ENCODE peak calls at places on chromosomes 12 and 14, in ten cellular contexts. One of them, this sample, is unnamed.

GRCh38 chr12:67648306-67649164 is at the start of gene DYRK2:
- DNase-seq in GM19239: peak
- DNase-seq in amniotic stem cell: peak
- DNase-seq in right cardiac atrium: peak
- DNase-seq in activated naive CD8-positive, alpha-beta T cell treated with anti-CD3 and anti-CD28 coated beads for 36 hours: peak
- DNase-seq in HuH-7: peak
- DNase-seq in ELF-1: peak
- DNase-seq in anterior cingulate cortex: peak
- DNase-seq in AG08396: peak
- DNase-seq in EL: peak
- DNase-seq in this sample: peak

GRCh38 chr12:6915023-6915788 is 826 bp downstream of the ENO2 start:
- DNase-seq in GM19239: no peak
- DNase-seq in amniotic stem cell: no peak
- DNase-seq in right cardiac atrium: no peak
- DNase-seq in activated naive CD8-positive, alpha-beta T cell treated with anti-CD3 and anti-CD28 coated beads for 36 hours: no peak
- DNase-seq in HuH-7: no peak
- DNase-seq in ELF-1: peak
- DNase-seq in anterior cingulate cortex: no peak
- DNase-seq in AG08396: no peak
- DNase-seq in EL: peak
- DNase-seq in this sample: no peak

GRCh38 chr14:76761198-76761848 is at the start of gene VASH1:
- DNase-seq in GM19239: peak
- DNase-seq in amniotic stem cell: peak
- DNase-seq in right cardiac atrium: peak
- DNase-seq in activated naive CD8-positive, alpha-beta T cell treated with anti-CD3 and anti-CD28 coated beads for 36 hours: peak
- DNase-seq in HuH-7: no peak
- DNase-seq in ELF-1: peak
- DNase-seq in anterior cingulate cortex: peak
- DNase-seq in AG08396: peak
- DNase-seq in EL: peak
- DNase-seq in this sample: peak

GRCh38 chr14:59189281-59189821 is 884 bp downstream of the DAAM1 start:
- DNase-seq in GM19239: no peak
- DNase-seq in amniotic stem cell: no peak
- DNase-seq in right cardiac atrium: peak
- DNase-seq in activated naive CD8-positive, alpha-beta T cell treated with anti-CD3 and anti-CD28 coated beads for 36 hours: peak
- DNase-seq in HuH-7: no peak
- DNase-seq in ELF-1: peak
- DNase-seq in anterior cingulate cortex: no peak
- DNase-seq in AG08396: peak
- DNase-seq in EL: peak
- DNase-seq in this sample: peak

GRCh38 chr14:90517431-90517841 is 120.6 kb downstream of the CALM1 start:
- DNase-seq in GM19239: no peak
- DNase-seq in amniotic stem cell: no peak
- DNase-seq in right cardiac atrium: peak
- DNase-seq in activated naive CD8-positive, alpha-beta T cell treated with anti-CD3 and anti-CD28 coated beads for 36 hours: no peak
- DNase-seq in HuH-7: no peak
- DNase-seq in ELF-1: no peak
- DNase-seq in anterior cingulate cortex: no peak
- DNase-seq in AG08396: no peak
- DNase-seq in EL: no peak
- DNase-seq in this sample: no peak

GRCh38 chr12:124617615-124618014 is 50.2 kb upstream of the NCOR2 start:
- DNase-seq in GM19239: no peak
- DNase-seq in amniotic stem cell: no peak
- DNase-seq in right cardiac atrium: peak
- DNase-seq in activated naive CD8-positive, alpha-beta T cell treated with anti-CD3 and anti-CD28 coated beads for 36 hours: no peak
- DNase-seq in HuH-7: no peak
- DNase-seq in ELF-1: no peak
- DNase-seq in anterior cingulate cortex: peak
- DNase-seq in AG08396: no peak
- DNase-seq in EL: no peak
- DNase-seq in this sample: no peak

GRCh38 chr14:63727231-63727735 is 582 bp downstream of the SGPP1 start:
- DNase-seq in GM19239: no peak
- DNase-seq in amniotic stem cell: peak
- DNase-seq in right cardiac atrium: peak
- DNase-seq in activated naive CD8-positive, alpha-beta T cell treated with anti-CD3 and anti-CD28 coated beads for 36 hours: no peak
- DNase-seq in HuH-7: peak
- DNase-seq in ELF-1: peak
- DNase-seq in anterior cingulate cortex: peak
- DNase-seq in AG08396: peak
- DNase-seq in EL: peak
- DNase-seq in this sample: peak

GRCh38 chr12:45726594-45727300 is 2.8 kb upstream of the ARID2 start:
- DNase-seq in GM19239: no peak
- DNase-seq in amniotic stem cell: no peak
- DNase-seq in right cardiac atrium: peak
- DNase-seq in activated naive CD8-positive, alpha-beta T cell treated with anti-CD3 and anti-CD28 coated beads for 36 hours: peak
- DNase-seq in HuH-7: peak
- DNase-seq in ELF-1: peak
- DNase-seq in anterior cingulate cortex: peak
- DNase-seq in AG08396: peak
- DNase-seq in EL: peak
- DNase-seq in this sample: peak

GRCh38 chr12:23640754-23641153 is 308.7 kb downstream of the SOX5 start:
- DNase-seq in GM19239: no peak
- DNase-seq in amniotic stem cell: no peak
- DNase-seq in right cardiac atrium: no peak
- DNase-seq in activated naive CD8-positive, alpha-beta T cell treated with anti-CD3 and anti-CD28 coated beads for 36 hours: no peak
- DNase-seq in HuH-7: no peak
- DNase-seq in ELF-1: peak
- DNase-seq in anterior cingulate cortex: no peak
- DNase-seq in AG08396: no peak
- DNase-seq in EL: no peak
- DNase-seq in this sample: no peak

GRCh38 chr12:30862486-30862885 is 64.1 kb upstream of the TSPAN11 start:
- DNase-seq in GM19239: no peak
- DNase-seq in amniotic stem cell: no peak
- DNase-seq in right cardiac atrium: peak
- DNase-seq in activated naive CD8-positive, alpha-beta T cell treated with anti-CD3 and anti-CD28 coated beads for 36 hours: no peak
- DNase-seq in HuH-7: no peak
- DNase-seq in ELF-1: no peak
- DNase-seq in anterior cingulate cortex: no peak
- DNase-seq in AG08396: no peak
- DNase-seq in EL: no peak
- DNase-seq in this sample: peak

GRCh38 chr14:58637040-58637390 is 747 bp upstream of the DACT1 start:
- DNase-seq in GM19239: no peak
- DNase-seq in amniotic stem cell: peak
- DNase-seq in right cardiac atrium: peak
- DNase-seq in activated naive CD8-positive, alpha-beta T cell treated with anti-CD3 and anti-CD28 coated beads for 36 hours: peak
- DNase-seq in HuH-7: no peak
- DNase-seq in ELF-1: no peak
- DNase-seq in anterior cingulate cortex: peak
- DNase-seq in AG08396: peak
- DNase-seq in EL: peak
- DNase-seq in this sample: peak